ENCODE peak calls at places on chromosomes 5 and 9, in seven cellular contexts. B, C, W, K, L, F and H are unnamed samples.

GRCh38 chr5:54651482-54652076 is 134.0 kb downstream of the SNX18 start:
- DNase-seq in B (no peak), C (no peak), W (peak), K (peak), L (no peak), F (peak), H (peak)

GRCh38 chr5:135831439-135832262 is 2.8 kb upstream of the SLC25A48 start:
- DNase-seq in B (no peak), C (no peak), W (no peak), K (peak), L (no peak), F (no peak), H (peak)

GRCh38 chr9:517993-518392 is 303.3 kb downstream of the DOCK8 start:
- DNase-seq in B (no peak), C (no peak), W (no peak), K (no peak), L (no peak), F (no peak), H (no peak)

GRCh38 chr9:131627846-131628820 is 82.8 kb downstream of the PRRT1B start:
- DNase-seq in B (no peak), C (no peak), W (no peak), K (peak), L (no peak), F (peak), H (peak)

GRCh38 chr9:131713016-131713415 is 26.9 kb downstream of the RAPGEF1 start:
- DNase-seq in B (no peak), C (no peak), W (no peak), K (no peak), L (no peak), F (no peak), H (no peak)

GRCh38 chr5:38666668-38667498 is 110.4 kb upstream of the LIFR start:
- DNase-seq in B (peak), C (no peak), W (peak), K (peak), L (no peak), F (peak), H (no peak)

GRCh38 chr5:148735301-148735700 is 81.0 kb upstream of the HTR4 start:
- DNase-seq in B (no peak), C (no peak), W (no peak), K (no peak), L (no peak), F (no peak), H (no peak)

GRCh38 chr9:36900136-36900855 is 133.8 kb downstream of the PAX5 start:
- DNase-seq in B (no peak), C (no peak), W (no peak), K (no peak), L (no peak), F (no peak), H (peak)

GRCh38 chr5:132293066-132293991 is 865 bp upstream of the SLC22A4 start:
- DNase-seq in B (peak), C (peak), W (peak), K (peak), L (peak), F (peak), H (peak)

GRCh38 chr9:1140057-1140456 is 89.9 kb downstream of the DMRT2 start:
- DNase-seq in B (no peak), C (no peak), W (no peak), K (no peak), L (no peak), F (no peak), H (no peak)

GRCh38 chr5:126680215-126680817 is 79.6 kb downstream of the PHAX start:
- DNase-seq in B (peak), C (peak), W (no peak), K (no peak), L (no peak), F (no peak), H (no peak)

GRCh38 chr9:33628865-33629410 is 104.9 kb downstream of the ANKRD18B start:
- DNase-seq in B (no peak), C (no peak), W (no peak), K (no peak), L (no peak), F (no peak), H (no peak)

GRCh38 chr5:108459661-108460170 is 77.8 kb upstream of the FBXL17 start:
- DNase-seq in B (peak), C (no peak), W (no peak), K (no peak), L (no peak), F (no peak), H (no peak)

GRCh38 chr5:144183254-144183889 is 12.7 kb downstream of the KCTD16 start:
- DNase-seq in B (peak), C (no peak), W (no peak), K (no peak), L (no peak), F (peak), H (no peak)
- TF ChIP-seq CTCF in B (peak), C (peak), W (peak), K (peak), L (peak), F (peak), H (peak)

GRCh38 chr9:130054820-130055219 is 1.1 kb downstream of the GPR107 start:
- DNase-seq in B (no peak), C (no peak), W (no peak), K (no peak), L (no peak), F (no peak), H (no peak)

GRCh38 chr9:130060296-130060695 is 6.6 kb downstream of the GPR107 start:
- DNase-seq in B (no peak), C (no peak), W (no peak), K (no peak), L (no peak), F (no peak), H (no peak)

GRCh38 chr9:130054428-130054786 is 701 bp downstream of the GPR107 start:
- DNase-seq in B (no peak), C (no peak), W (no peak), K (no peak), L (no peak), F (no peak), H (no peak)

GRCh38 chr9:130058887-130059286 is 5.2 kb downstream of the GPR107 start:
- DNase-seq in B (no peak), C (no peak), W (no peak), K (no peak), L (no peak), F (no peak), H (no peak)

DNA sequence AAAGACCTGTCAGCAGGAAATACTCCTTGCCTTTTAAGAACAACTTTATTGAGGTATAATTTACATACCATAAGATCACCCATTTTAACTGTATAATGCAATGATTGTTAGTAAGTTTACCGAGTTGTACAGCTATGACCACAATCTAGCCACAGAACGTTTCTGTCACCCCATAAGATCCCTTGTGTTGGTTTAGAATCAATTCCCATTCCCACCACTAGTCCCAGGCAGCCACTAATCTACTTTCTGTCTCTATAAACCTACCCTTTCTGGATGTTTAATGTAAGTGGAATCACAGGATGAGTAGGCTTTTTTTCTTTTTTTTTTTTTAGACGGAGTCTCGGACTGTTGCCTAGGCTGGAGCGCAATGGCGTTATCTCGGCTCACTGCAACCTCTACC is 4.4 kb downstream of the GPR107 start:
- DNase-seq in B (peak), C (no peak), W (no peak), K (no peak), L (no peak), F (no peak), H (no peak)
- TF ChIP-seq CTCF in B (no peak), C (peak), W (no peak), K (no peak), L (no peak), F (peak), H (no peak)

GRCh38 chr5:153489611-153490010 is 859 bp upstream of the GRIA1 start:
- DNase-seq in B (no peak), C (no peak), W (no peak), K (no peak), L (no peak), F (no peak), H (no peak)

GRCh38 chr5:153491408-153491807 is 938 bp downstream of the GRIA1 start:
- DNase-seq in B (no peak), C (no peak), W (no peak), K (no peak), L (no peak), F (no peak), H (no peak)

DNA sequence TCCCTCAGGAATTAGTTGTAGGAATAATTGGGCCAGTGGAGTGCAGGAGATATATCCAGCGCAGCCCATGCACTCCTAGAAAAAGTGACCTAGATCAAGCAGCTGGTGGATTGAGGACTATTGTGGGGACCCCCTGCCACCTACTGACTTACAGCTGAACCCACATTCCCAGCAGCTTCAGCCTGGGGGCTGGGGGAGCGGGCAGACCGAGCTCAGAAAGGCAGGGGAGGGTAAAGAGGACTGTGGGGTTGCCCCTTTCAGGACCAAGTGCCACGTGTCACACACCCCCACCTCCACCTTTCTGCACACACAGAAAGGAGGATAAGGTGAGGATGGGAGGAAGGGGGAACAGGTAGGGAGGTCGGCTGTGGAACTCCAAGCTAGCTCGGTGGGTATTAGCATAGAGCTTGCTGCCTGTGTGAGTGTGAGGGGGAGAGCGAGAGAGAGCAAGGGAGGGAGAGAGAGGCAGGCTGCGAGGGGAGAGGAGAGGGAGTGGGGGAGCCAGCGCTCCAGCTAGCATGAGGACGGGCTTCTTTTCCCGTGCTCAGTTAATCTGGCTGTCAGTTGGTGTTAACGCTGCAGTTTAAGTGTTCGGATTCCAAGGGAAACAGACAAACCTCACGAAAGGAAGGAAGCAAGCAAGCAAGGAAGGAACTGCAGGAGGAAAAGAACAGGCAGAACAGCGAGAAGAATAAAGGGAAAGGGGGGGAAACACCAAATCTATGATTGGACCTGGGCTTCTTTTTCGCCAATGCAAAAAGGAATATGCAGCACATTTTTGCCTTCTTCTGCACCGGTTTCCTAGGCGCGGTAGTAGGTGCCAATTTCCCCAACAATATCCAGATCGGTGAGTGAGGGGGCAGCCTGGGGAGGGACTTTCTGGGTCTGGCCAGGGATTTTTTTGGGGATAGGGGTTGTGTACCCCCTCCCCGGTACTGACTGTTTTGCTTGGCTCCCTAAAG is at the start of gene GRIA1:
- DNase-seq in B (peak), C (no peak), W (no peak), K (no peak), L (no peak), F (peak), H (no peak)
- TF ChIP-seq CTCF in B (peak), C (no peak), W (no peak), K (no peak), L (peak), F (no peak), H (no peak)

GRCh38 chr5:164958688-164959087 is 1453.3 kb downstream of the MAT2B start:
- DNase-seq in B (no peak), C (no peak), W (no peak), K (no peak), L (no peak), F (no peak), H (no peak)
- TF ChIP-seq CTCF in B (no peak), C (no peak), W (no peak), K (no peak), L (peak), F (no peak), H (no peak)

DNA sequence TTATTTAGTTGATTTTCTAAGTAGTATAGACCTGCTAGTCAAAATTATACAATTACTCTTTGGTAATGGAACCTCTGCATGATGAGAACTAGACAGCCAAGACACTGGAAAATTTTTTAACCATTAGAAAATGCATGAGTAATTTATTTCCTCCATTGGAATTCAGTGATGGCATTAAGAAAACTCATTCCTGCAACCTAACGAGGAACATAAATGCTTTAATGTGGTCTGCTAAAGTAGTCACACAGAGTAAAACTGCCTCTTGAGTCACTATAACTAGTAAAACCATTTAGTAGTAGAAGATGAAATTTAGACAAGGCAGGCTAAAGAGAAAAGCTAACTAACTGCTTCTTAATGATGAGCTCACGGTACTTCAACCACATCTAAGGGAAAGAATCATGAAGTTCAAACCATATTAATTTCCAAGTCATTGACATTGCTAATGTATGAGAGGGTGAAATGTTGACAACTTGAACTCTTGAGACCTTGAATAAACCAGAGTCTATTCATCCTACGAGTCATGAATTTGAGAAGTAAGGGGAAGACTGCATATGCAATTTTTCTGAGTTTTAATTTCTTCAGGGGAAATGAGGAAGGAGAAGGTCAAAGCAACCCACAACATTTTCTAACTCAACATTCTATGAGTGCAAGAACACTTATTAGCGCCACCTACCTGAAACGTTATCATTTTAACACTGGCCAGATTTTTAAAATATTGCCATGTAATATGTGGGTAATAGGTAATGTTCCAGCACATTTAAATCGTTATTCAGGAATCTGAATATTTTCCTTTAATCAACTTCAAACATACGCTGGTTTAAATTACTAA is 74.4 kb downstream of the GLIS3 start:
- DNase-seq in B (peak), C (no peak), W (no peak), K (no peak), L (no peak), F (peak), H (no peak)
- TF ChIP-seq CTCF in B (peak), C (peak), W (no peak), K (no peak), L (peak), F (peak), H (no peak)

DNA sequence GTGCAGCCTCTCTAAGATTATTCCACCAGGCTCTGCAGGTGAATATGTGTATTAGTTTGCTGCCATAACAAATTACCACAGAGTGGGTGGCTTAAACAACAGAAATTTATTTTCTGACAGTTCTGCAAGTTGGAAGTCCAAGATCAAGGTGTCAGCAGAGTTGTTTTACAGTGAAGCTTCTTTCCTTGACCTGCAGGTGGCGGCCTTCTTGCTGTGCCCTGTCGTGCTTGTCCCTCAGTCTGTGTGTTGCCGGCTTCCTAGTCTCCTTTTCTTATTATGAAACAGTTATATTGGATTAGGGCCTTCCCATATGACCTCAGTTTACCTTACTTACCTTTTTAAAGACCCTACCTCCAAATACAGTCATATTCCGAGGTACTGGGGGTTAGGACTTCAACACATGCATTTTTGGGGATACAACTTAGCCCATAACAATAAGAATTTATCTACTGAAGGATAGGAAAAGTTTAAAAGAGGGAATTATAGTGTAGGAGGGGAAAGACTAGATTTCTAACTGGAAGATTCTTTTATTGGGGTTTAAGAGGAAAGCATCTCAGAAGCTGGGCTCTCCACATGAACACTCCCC is 97.4 kb downstream of the OSTF1 start:
- DNase-seq in B (peak), C (no peak), W (no peak), K (no peak), L (peak), F (no peak), H (no peak)
- TF ChIP-seq CTCF in B (peak), C (peak), W (peak), K (peak), L (peak), F (peak), H (no peak)

GRCh38 chr9:120348951-120349429 is 231.0 kb downstream of the CDK5RAP2 start:
- DNase-seq in B (peak), C (peak), W (no peak), K (peak), L (peak), F (peak), H (no peak)
- TF ChIP-seq CTCF in B (peak), C (peak), W (peak), K (peak), L (peak), F (peak), H (no peak)

GRCh38 chr5:82277987-82278710 is at the start of gene RPS23:
- DNase-seq in B (peak), C (peak), W (peak), K (peak), L (peak), F (peak), H (peak)
- TF ChIP-seq CTCF in B (no peak), C (no peak), W (no peak), K (no peak), L (no peak), F (no peak), H (no peak)

DNA sequence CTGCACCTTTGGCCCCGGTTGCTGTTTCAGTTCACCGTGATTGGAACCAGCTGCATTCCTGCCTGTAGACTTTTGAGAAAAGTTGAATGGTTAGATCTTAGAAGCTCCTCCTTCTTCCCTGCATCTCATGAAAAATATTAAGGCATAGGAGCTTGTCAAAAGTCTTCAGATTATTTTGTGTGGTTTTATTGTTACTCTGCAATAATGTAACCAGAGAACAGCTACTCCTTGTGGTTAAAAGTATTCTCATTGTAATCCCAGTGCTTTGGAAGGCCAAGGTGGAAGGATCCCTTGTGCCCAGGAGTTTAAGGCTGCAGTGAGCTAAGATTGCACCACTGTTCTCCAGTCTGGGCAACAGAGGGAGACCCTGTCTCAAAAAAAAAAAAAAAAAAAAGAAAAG is 3.3 kb upstream of the SLC2A8 start:
- DNase-seq in B (no peak), C (no peak), W (no peak), K (no peak), L (no peak), F (peak), H (peak)
- TF ChIP-seq CTCF in B (peak), C (no peak), W (no peak), K (no peak), L (no peak), F (peak), H (no peak)

GRCh38 chr5:125337222-125337768 is 590.9 kb upstream of the ZNF608 start:
- DNase-seq in B (no peak), C (no peak), W (no peak), K (no peak), L (no peak), F (no peak), H (no peak)

GRCh38 chr5:125336401-125336800 is 590.0 kb upstream of the ZNF608 start:
- DNase-seq in B (no peak), C (no peak), W (no peak), K (no peak), L (no peak), F (no peak), H (no peak)

GRCh38 chr5:125326114-125326513 is 579.7 kb upstream of the ZNF608 start:
- DNase-seq in B (no peak), C (no peak), W (no peak), K (no peak), L (no peak), F (peak), H (no peak)

GRCh38 chr5:125327676-125328075 is 581.2 kb upstream of the ZNF608 start:
- DNase-seq in B (peak), C (no peak), W (no peak), K (no peak), L (no peak), F (no peak), H (no peak)

GRCh38 chr5:125331987-125332628 is 585.7 kb upstream of the ZNF608 start:
- DNase-seq in B (no peak), C (no peak), W (no peak), K (no peak), L (no peak), F (no peak), H (no peak)
- TF ChIP-seq CTCF in B (no peak), C (no peak), W (no peak), K (no peak), L (no peak), F (no peak), H (no peak)